ENCODE peak calls at places on chromosome 13, in seven cellular contexts. K is CD8-positive, alpha-beta T cell; Z is cardiac muscle cell; O is coronary artery; H is IMR-90; W is tibial artery; U is tibial nerve. I is an unnamed sample.

GRCh38 chr13:25731037-25731436 is 320.8 kb downstream of the SHISA2 start:
- DNase-seq in K (no peak), Z (no peak), O (no peak), H (no peak), W (no peak), U (no peak), I (no peak)

GRCh38 chr13:43180837-43181236 is 157.5 kb downstream of the DNAJC15 start:
- DNase-seq in K (no peak), Z (no peak), O (no peak), H (no peak), W (no peak), U (no peak), I (no peak)

GRCh38 chr13:113839536-113840204 is 24.2 kb downstream of the GAS6 start:
- DNase-seq in K (no peak), Z (no peak), O (no peak), H (no peak), W (no peak), U (no peak), I (no peak)

GRCh38 chr13:20064128-20064527 is 96.7 kb downstream of the GJA3 start:
- DNase-seq in K (no peak), Z (peak), O (no peak), H (peak), W (no peak), U (no peak), I (no peak)

GRCh38 chr13:97582170-97582569 is 148.2 kb downstream of the RAP2A start:
- DNase-seq in K (no peak), Z (no peak), O (no peak), H (no peak), W (no peak), U (no peak), I (no peak)

GRCh38 chr13:106029901-106030300 is 505.6 kb downstream of the EFNB2 start:
- DNase-seq in K (no peak), Z (no peak), O (no peak), H (no peak), W (no peak), U (no peak), I (no peak)

GRCh38 chr13:57673197-57673596 is 41.7 kb downstream of the PCDH17 start:
- DNase-seq in K (no peak), Z (no peak), O (no peak), H (no peak), W (no peak), U (no peak), I (no peak)

GRCh38 chr13:86051134-86052103 is 252.2 kb upstream of the SLITRK6 start:
- DNase-seq in K (no peak), Z (no peak), O (no peak), H (no peak), W (no peak), U (no peak), I (no peak)

GRCh38 chr13:46378411-46378810 is 8.6 kb downstream of the RUBCNL start:
- DNase-seq in K (no peak), Z (no peak), O (no peak), H (no peak), W (no peak), U (no peak), I (no peak)

GRCh38 chr13:94542917-94543316 is 53.0 kb downstream of the TGDS start:
- DNase-seq in K (no peak), Z (no peak), O (no peak), H (no peak), W (no peak), U (no peak), I (no peak)

GRCh38 chr13:89925107-89925506 is 1422.4 kb upstream of the MIR17HG start:
- DNase-seq in K (no peak), Z (peak), O (no peak), H (peak), W (no peak), U (no peak), I (no peak)
- TF ChIP-seq CTCF in K (no peak), Z (peak), O (no peak), H (no peak), W (no peak), U (no peak), I (no peak)

DNA sequence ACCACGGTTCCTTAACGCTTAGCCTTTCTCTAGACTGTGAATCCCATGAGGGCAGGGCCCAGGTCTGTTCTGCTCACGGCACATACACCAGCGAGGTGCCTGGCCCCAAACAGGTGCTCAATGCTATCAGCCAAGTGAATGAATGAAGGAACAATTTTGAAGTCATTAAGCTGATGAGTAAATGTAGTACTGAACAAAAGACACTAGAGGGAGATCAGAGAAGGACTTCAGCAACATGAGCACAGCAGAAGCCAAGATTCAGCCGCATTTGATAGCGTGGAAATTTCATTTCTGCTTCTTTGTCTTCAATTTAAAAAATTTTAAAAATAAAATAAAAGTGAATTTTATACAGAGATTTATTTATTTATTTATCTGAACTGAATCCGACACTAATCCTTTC is 20.1 kb upstream of the MYO16 start:
- DNase-seq in K (no peak), Z (peak), O (no peak), H (peak), W (no peak), U (no peak), I (no peak)
- TF ChIP-seq CTCF in K (no peak), Z (no peak), O (no peak), H (peak), W (peak), U (no peak), I (no peak)

GRCh38 chr13:39418424-39418823 is 184.6 kb downstream of the LHFPL6 start:
- DNase-seq in K (no peak), Z (no peak), O (no peak), H (no peak), W (no peak), U (no peak), I (no peak)

GRCh38 chr13:39419068-39419467 is 183.9 kb downstream of the LHFPL6 start:
- DNase-seq in K (no peak), Z (no peak), O (no peak), H (no peak), W (no peak), U (no peak), I (no peak)

GRCh38 chr13:39417643-39418042 is 185.3 kb downstream of the LHFPL6 start:
- DNase-seq in K (no peak), Z (peak), O (no peak), H (peak), W (no peak), U (no peak), I (no peak)

GRCh38 chr13:39415403-39415802 is 187.6 kb downstream of the LHFPL6 start:
- DNase-seq in K (no peak), Z (peak), O (peak), H (peak), W (peak), U (no peak), I (no peak)

GRCh38 chr13:39417131-39417530 is 185.9 kb downstream of the LHFPL6 start:
- DNase-seq in K (no peak), Z (peak), O (no peak), H (no peak), W (no peak), U (no peak), I (no peak)
- TF ChIP-seq CTCF in K (no peak), Z (peak), O (no peak), H (peak), W (no peak), U (no peak), I (no peak)

GRCh38 chr13:49226613-49227012 is 6.5 kb downstream of the MLNR start:
- DNase-seq in K (no peak), Z (no peak), O (no peak), H (no peak), W (no peak), U (no peak), I (no peak)

GRCh38 chr13:49220856-49221614 is 897 bp downstream of the MLNR start:
- DNase-seq in K (no peak), Z (no peak), O (no peak), H (peak), W (no peak), U (no peak), I (peak)

GRCh38 chr13:49219647-49220034 is 497 bp upstream of the MLNR start:
- DNase-seq in K (no peak), Z (no peak), O (no peak), H (no peak), W (no peak), U (no peak), I (no peak)

GRCh38 chr13:49220035-49220855 is at the start of gene MLNR:
- DNase-seq in K (no peak), Z (peak), O (no peak), H (no peak), W (no peak), U (no peak), I (peak)

GRCh38 chr13:49225358-49226042 is 5.4 kb downstream of the MLNR start:
- DNase-seq in K (no peak), Z (peak), O (no peak), H (no peak), W (no peak), U (no peak), I (no peak)
- TF ChIP-seq CTCF in K (no peak), Z (no peak), O (no peak), H (no peak), W (no peak), U (no peak), I (no peak)

GRCh38 chr13:32023698-32024097 is 7.9 kb upstream of the FRY start:
- DNase-seq in K (no peak), Z (peak), O (no peak), H (no peak), W (no peak), U (no peak), I (no peak)
- TF ChIP-seq CTCF in K (no peak), Z (peak), O (no peak), H (peak), W (no peak), U (no peak), I (no peak)

GRCh38 chr13:51057931-51058330 is 53.1 kb downstream of the C13orf42 start:
- DNase-seq in K (no peak), Z (no peak), O (no peak), H (no peak), W (no peak), U (no peak), I (no peak)
- TF ChIP-seq CTCF in K (no peak), Z (no peak), O (no peak), H (no peak), W (no peak), U (no peak), I (no peak)

I was measured in activated B cell treated with CpG ODN at 0.5 μM for 24 hours.